ENCODE peak calls at places on chromosome 10, in nine cellular contexts. Q, Y, V, J, R, C, T, D and Z are unnamed samples. For H3K4me1, the result is how much of the 10 kb centered on the place peaks cover.

GRCh38 chr10:73774637-73775036 is 7.2 kb upstream of the CHCHD1 start:
- DNase-seq in Q (no peak), Y (no peak), V (no peak), J (no peak), R (peak), C (peak), T (no peak), D (peak), Z (no peak)

GRCh38 chr10:27745380-27745718 is 270 bp downstream of the MKX start:
- DNase-seq in Q (no peak), Y (no peak), V (no peak), J (no peak), R (no peak), C (no peak), T (no peak), D (no peak), Z (no peak)

GRCh38 chr10:129914153-129914855 is 49.8 kb downstream of the EBF3 start:
- DNase-seq in Q (peak), Y (no peak), V (no peak), J (no peak), R (no peak), C (no peak), T (no peak), D (no peak), Z (no peak)

GRCh38 chr10:121702351-121703320 is 104.4 kb upstream of the FGFR2 start:
- DNase-seq in Q (no peak), Y (no peak), V (no peak), J (no peak), R (no peak), C (peak), T (no peak), D (peak), Z (no peak)

GRCh38 chr10:78251041-78251434 is 217.4 kb downstream of the RPS24 start:
- DNase-seq in Q (no peak), Y (no peak), V (no peak), J (no peak), R (no peak), C (no peak), T (no peak), D (no peak), Z (no peak)

GRCh38 chr10:600876-601275 is 88.6 kb downstream of the DIP2C start:
- DNase-seq in Q (no peak), Y (peak), V (no peak), J (no peak), R (no peak), C (no peak), T (no peak), D (no peak), Z (peak)

GRCh38 chr10:85544956-85545355 is 821.6 kb downstream of the GRID1 start:
- DNase-seq in Q (no peak), Y (no peak), V (no peak), J (no peak), R (no peak), C (no peak), T (no peak), D (no peak), Z (no peak)

GRCh38 chr10:93357680-93358079 is 124.5 kb downstream of the MYOF start:
- DNase-seq in Q (no peak), Y (peak), V (no peak), J (no peak), R (peak), C (peak), T (peak), D (peak), Z (no peak)

GRCh38 chr10:34157501-34157900 is 657.6 kb downstream of the PARD3 start:
- DNase-seq in Q (no peak), Y (no peak), V (no peak), J (no peak), R (no peak), C (peak), T (no peak), D (no peak), Z (no peak)

GRCh38 chr10:131819241-131820072 is 81.4 kb upstream of the PPP2R2D start:
- DNase-seq in Q (peak), Y (no peak), V (no peak), J (no peak), R (no peak), C (no peak), T (no peak), D (no peak), Z (peak)

GRCh38 chr10:72615985-72616384 is 9.9 kb downstream of the MICU1 start:
- DNase-seq in Q (no peak), Y (no peak), V (no peak), J (no peak), R (no peak), C (no peak), T (no peak), D (no peak), Z (no peak)

GRCh38 chr10:99964791-99965190 is 45.0 kb downstream of the DNMBP start:
- DNase-seq in Q (no peak), Y (no peak), V (no peak), J (no peak), R (no peak), C (peak), T (no peak), D (peak), Z (no peak)

GRCh38 chr10:15097011-15097812 is at the start of gene RPP38:
- DNase-seq in Q (peak), Y (peak), V (peak), J (peak), R (peak), C (peak), T (peak), D (peak), Z (peak)

GRCh38 chr10:49177391-49178355 is 10.5 kb downstream of the TMEM273 start:
- DNase-seq in Q (no peak), Y (no peak), V (peak), J (peak), R (peak), C (peak), T (no peak), D (peak), Z (no peak)

GRCh38 chr10:60139798-60140566 is 233.6 kb upstream of the CCDC6 start:
- DNase-seq in Q (no peak), Y (no peak), V (no peak), J (no peak), R (peak), C (peak), T (peak), D (peak), Z (no peak)

GRCh38 chr10:125200396-125200795 is 40.0 kb upstream of the CTBP2 start:
- DNase-seq in Q (no peak), Y (no peak), V (no peak), J (no peak), R (no peak), C (no peak), T (no peak), D (no peak), Z (no peak)

GRCh38 chr10:44347609-44348400 is 37.1 kb downstream of the CXCL12 start:
- DNase-seq in Q (no peak), Y (no peak), V (no peak), J (no peak), R (no peak), C (no peak), T (peak), D (no peak), Z (no peak)

GRCh38 chr10:18618995-18619394 is 32.4 kb downstream of the NSUN6 start:
- DNase-seq in Q (no peak), Y (no peak), V (no peak), J (no peak), R (no peak), C (no peak), T (no peak), D (no peak), Z (no peak)

GRCh38 chr10:20891338-20891714 is 5.8 kb downstream of the NEBL start:
- DNase-seq in Q (no peak), Y (no peak), V (no peak), J (no peak), R (peak), C (no peak), T (no peak), D (no peak), Z (no peak)

GRCh38 chr10:124381011-124381591 is 37.6 kb downstream of the OAT start:
- DNase-seq in Q (no peak), Y (no peak), V (no peak), J (no peak), R (no peak), C (peak), T (no peak), D (no peak), Z (no peak)

GRCh38 chr10:126278846-126279245 is 109.4 kb downstream of the ADAM12 start:
- DNase-seq in Q (no peak), Y (no peak), V (no peak), J (no peak), R (no peak), C (peak), T (no peak), D (no peak), Z (no peak)

GRCh38 chr10:59098811-59099452 is 77.5 kb upstream of the PHYHIPL start:
- DNase-seq in Q (no peak), Y (no peak), V (no peak), J (no peak), R (peak), C (peak), T (no peak), D (no peak), Z (no peak)

GRCh38 chr10:35505241-35505873 is 99.8 kb upstream of the GJD4 start:
- DNase-seq in Q (no peak), Y (no peak), V (no peak), J (no peak), R (peak), C (no peak), T (no peak), D (no peak), Z (no peak)

GRCh38 chr10:18312385-18313145 is 172.3 kb downstream of the CACNB2 start:
- DNase-seq in Q (no peak), Y (no peak), V (no peak), J (no peak), R (peak), C (peak), T (peak), D (peak), Z (no peak)

GRCh38 chr10:71291501-71291900 is 27.6 kb upstream of the SLC29A3 start:
- DNase-seq in Q (no peak), Y (no peak), V (no peak), J (no peak), R (no peak), C (no peak), T (no peak), D (no peak), Z (peak)

GRCh38 chr10:71288461-71288860 is 30.6 kb upstream of the SLC29A3 start:
- DNase-seq in Q (peak), Y (no peak), V (no peak), J (no peak), R (no peak), C (no peak), T (no peak), D (no peak), Z (peak)

GRCh38 chr10:71289421-71290130 is 29.5 kb upstream of the SLC29A3 start:
- DNase-seq in Q (no peak), Y (no peak), V (no peak), J (no peak), R (no peak), C (no peak), T (no peak), D (no peak), Z (peak)

GRCh38 chr10:71290806-71291205 is 28.3 kb upstream of the SLC29A3 start:
- DNase-seq in Q (no peak), Y (no peak), V (no peak), J (no peak), R (no peak), C (no peak), T (no peak), D (no peak), Z (peak)

DNA sequence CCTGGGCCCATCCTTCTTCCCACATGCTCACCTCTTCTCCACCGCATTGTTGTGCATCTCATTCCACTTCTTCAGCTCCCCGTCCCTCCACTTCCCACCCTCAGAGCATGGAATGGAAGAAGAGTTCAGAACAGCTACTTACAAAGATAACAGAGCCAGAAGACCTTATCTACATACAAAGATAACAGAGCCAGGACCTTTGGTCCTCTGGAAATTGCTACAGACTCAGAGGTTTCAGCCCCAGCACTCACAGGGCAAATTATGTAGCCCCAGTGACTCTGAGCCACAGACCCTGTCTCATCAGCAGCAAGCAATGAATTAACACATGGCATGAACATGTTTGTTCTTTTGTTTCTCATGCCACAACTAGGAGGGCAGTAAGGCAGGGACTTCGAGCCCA is 28.7 kb upstream of the SLC29A3 start:
- DNase-seq in Q (no peak), Y (no peak), V (no peak), J (no peak), R (no peak), C (no peak), T (no peak), D (no peak), Z (peak)
- H3K27ac ChIP-seq in Q (no peak), Y (no peak), V (no peak), J (no peak), R (no peak), C (no peak), T (no peak), D (no peak), Z (no peak)

GRCh38 chr10:71216363-71216695 is 4.0 kb downstream of the UNC5B start:
- DNase-seq in Q (no peak), Y (no peak), V (no peak), J (no peak), R (no peak), C (no peak), T (no peak), D (no peak), Z (no peak)

GRCh38 chr10:71216751-71217265 is 4.4 kb downstream of the UNC5B start:
- DNase-seq in Q (peak), Y (no peak), V (no peak), J (no peak), R (no peak), C (no peak), T (no peak), D (no peak), Z (no peak)

GRCh38 chr10:71218046-71218832 is 5.9 kb downstream of the UNC5B start:
- DNase-seq in Q (no peak), Y (no peak), V (no peak), J (no peak), R (no peak), C (peak), T (no peak), D (peak), Z (no peak)

GRCh38 chr10:71218833-71219120 is 6.4 kb downstream of the UNC5B start:
- DNase-seq in Q (no peak), Y (no peak), V (no peak), J (no peak), R (no peak), C (no peak), T (no peak), D (no peak), Z (no peak)

DNA sequence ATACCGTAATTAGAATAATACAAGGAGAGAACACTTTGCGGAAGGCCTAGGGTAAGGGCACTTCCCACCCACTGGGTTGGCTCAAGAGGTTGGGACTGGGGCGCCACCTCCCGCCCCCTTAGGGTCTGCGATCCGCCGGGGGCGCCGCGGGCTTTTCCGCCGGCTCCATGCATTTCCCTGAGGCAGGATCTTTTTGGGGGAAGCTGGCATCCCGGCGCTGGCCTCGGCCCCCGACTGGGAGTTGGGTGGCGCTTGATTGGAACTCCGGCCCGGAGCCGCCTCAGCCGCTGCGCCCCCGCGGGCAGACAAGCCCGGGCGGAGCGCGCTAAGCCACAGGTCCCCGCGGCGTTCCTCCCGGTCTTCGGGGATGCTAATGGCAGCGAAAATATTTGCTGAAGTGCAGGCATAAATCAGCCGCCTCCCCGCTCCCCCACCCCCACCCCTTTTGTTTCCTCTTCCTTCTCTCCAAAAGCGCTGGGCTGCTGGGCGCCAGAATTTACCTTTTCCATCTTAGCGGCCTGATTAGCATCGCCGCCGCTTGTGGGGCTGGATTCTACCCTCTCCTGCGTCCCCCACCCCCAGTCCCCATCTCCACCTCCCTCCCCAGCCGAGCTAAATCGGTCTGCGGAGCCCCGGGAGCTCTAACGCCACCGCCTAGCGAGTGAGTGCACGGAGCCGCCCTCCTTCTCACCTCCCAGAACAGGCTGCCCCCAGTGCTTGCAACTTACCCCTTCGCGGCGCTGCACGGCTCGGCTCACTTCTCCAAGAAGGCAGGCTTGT is 5.1 kb downstream of the UNC5B start:
- DNase-seq in Q (peak), Y (peak), V (no peak), J (no peak), R (peak), C (no peak), T (peak), D (no peak), Z (no peak)
- TF ChIP-seq CTCF in Q (no peak), Y (no peak), V (peak), J (no peak), R (no peak), C (no peak), T (peak), D (no peak), Z (no peak)

DNA sequence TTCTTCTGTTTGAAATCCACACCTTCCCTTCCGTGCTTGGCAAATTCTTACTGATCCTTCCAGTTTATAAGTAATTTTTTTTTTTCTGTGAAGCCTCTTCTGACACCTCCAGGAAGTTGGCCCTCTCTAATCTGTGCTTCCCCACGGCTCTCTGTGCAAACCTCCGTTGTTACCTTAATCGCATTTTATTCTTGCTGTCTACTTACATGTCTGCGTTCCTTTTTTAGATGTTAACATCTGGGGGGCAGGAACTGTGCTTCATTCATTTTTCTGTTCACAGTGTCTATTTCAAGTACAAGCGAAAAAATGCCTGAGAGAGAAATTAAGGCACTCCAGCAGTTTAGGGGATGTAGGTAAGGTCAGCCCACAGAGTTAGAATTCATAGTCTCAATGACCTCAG is 8.4 kb upstream of the CAMK1D start:
- DNase-seq in Q (no peak), Y (no peak), V (no peak), J (no peak), R (no peak), C (no peak), T (no peak), D (no peak), Z (no peak)
- H3K4me1 ChIP-seq in Q (under half), Y (under half), V (under half), J (under half), R (under half), C (under half), T (under half), D (under half), Z (under half)

DNA sequence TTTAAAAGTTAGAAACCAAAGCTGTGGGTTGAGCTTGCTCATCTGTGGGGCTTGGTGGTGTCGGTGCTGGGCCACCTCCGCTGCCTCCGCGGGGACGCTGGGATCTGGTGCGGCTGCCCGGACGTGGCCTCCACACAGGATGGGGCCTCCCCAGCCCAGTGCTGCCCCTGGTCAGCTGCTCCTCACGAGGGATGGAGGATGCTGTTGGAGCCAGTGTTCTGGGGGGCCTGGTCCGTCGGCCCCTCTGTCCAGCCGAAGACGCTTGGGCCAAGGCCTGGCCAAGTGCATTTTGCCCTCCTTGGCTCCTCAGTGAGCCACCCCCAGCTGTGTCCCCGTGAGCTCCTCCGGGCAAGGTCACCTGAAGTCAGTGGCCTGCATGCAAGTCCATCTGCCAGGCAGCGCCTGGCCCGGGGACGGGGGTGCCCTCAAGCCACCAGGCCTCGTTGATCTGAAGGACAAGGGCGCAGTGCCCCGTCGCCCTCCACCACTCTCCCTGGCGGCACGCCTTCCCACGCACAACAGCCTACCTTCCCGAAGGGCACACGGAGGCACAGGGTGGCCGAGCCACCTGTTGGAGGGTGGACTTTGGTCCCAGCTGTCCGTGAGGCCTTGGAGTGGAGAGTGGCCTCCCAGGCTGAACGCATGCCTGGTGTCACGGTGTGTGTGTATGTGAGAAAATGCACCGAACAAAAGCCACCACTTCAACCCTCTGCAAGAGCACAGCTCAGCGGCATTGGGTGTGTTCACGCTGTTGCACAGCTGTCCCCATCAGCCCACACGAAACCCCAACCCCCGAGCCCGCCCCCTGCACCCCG is 27.3 kb downstream of the KNDC1 start:
- DNase-seq in Q (peak), Y (no peak), V (no peak), J (no peak), R (no peak), C (no peak), T (no peak), D (no peak), Z (no peak)
- H3K27ac ChIP-seq in Q (no peak), Y (no peak), V (no peak), J (no peak), R (no peak), C (no peak), T (no peak), D (no peak), Z (no peak)

GRCh38 chr10:116274141-116274861 is 1.3 kb upstream of the GFRA1 start:
- DNase-seq in Q (peak), Y (peak), V (no peak), J (no peak), R (peak), C (no peak), T (peak), D (peak), Z (no peak)
- TF ChIP-seq CTCF in Q (no peak), Y (no peak), V (no peak), J (no peak), R (no peak), C (no peak), T (no peak), D (no peak), Z (no peak)

GRCh38 chr10:6580279-6581029 is 378 bp upstream of the PRKCQ start:
- DNase-seq in Q (peak), Y (peak), V (no peak), J (no peak), R (peak), C (peak), T (peak), D (peak), Z (peak)
- H3K4me1 ChIP-seq in Q (under half), Y (under half), V (under half), J (under half), R (under half), C (under half), T (under half), D (under half), Z (under half)

DNA sequence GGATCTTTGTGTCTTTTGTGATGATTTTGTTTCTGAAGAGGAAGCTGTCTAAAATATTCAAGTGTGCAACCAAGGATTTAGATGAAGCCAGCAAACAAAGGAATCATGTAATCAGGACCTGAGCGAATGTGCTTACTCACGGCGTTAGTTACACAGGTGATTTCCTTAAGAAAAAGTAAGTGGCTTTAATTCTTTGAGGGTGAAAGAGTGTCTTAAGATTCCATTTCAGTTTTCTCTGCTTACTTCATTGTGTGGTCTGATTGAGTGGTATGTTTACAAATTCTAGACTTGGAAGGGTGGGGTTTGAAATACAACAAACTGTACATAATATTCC is 257.1 kb downstream of the ARHGAP21 start:
- DNase-seq in Q (no peak), Y (peak), V (no peak), J (no peak), R (no peak), C (no peak), T (no peak), D (no peak), Z (no peak)
- H3K27ac ChIP-seq in Q (peak), Y (peak), V (peak), J (no peak), R (peak), C (peak), T (no peak), D (peak), Z (peak)